ENCODE peak calls at places on chromosome 20, in five cellular contexts. D is neuronal stem cell, M is H1, A is trophoblast cell, Y is H9. N is an unnamed sample.

GRCh38 chr20:32510601-32511357 is 74.4 kb downstream of the NOL4L start:
- DNase-seq in D (no peak), M (no peak), A (no peak), Y (peak), N (no peak)

GRCh38 chr20:62537649-62538292 is 62.0 kb upstream of the GATA5 start:
- DNase-seq in D (no peak), M (no peak), A (no peak), Y (peak), N (no peak)

GRCh38 chr20:23036371-23036770 is 1.3 kb downstream of the SSTR4 start:
- DNase-seq in D (no peak), M (no peak), A (no peak), Y (no peak), N (no peak)

GRCh38 chr20:1809121-1809520 is 86.1 kb upstream of the SIRPA start:
- DNase-seq in D (no peak), M (no peak), A (peak), Y (no peak), N (peak)

GRCh38 chr20:23920936-23921335 is 41.4 kb upstream of the CST5 start:
- DNase-seq in D (no peak), M (no peak), A (no peak), Y (peak), N (no peak)

GRCh38 chr20:36569847-36570429 is 3.5 kb upstream of the TGIF2 start:
- DNase-seq in D (no peak), M (no peak), A (peak), Y (peak), N (peak)

GRCh38 chr20:56839222-56839621 is 210.1 kb downstream of the TFAP2C start:
- DNase-seq in D (no peak), M (no peak), A (no peak), Y (no peak), N (no peak)

GRCh38 chr20:48385527-48385926 is 442.3 kb downstream of the PREX1 start:
- DNase-seq in D (no peak), M (no peak), A (no peak), Y (no peak), N (no peak)

GRCh38 chr20:22720206-22720605 is 135.8 kb upstream of the FOXA2 start:
- DNase-seq in D (no peak), M (no peak), A (no peak), Y (no peak), N (no peak)

GRCh38 chr20:49541733-49542513 is 26.0 kb downstream of the PTGIS start:
- DNase-seq in D (peak), M (no peak), A (peak), Y (peak), N (peak)

GRCh38 chr20:19699132-19699971 is 58.7 kb upstream of the RIN2 start:
- DNase-seq in D (no peak), M (no peak), A (peak), Y (no peak), N (peak)

GRCh38 chr20:50230184-50230583 is 39.6 kb downstream of the CEBPB start:
- DNase-seq in D (no peak), M (no peak), A (no peak), Y (no peak), N (no peak)

GRCh38 chr20:62618622-62619529 is 23.4 kb upstream of the SLCO4A1 start:
- DNase-seq in D (no peak), M (no peak), A (no peak), Y (no peak), N (no peak)

GRCh38 chr20:50514750-50515149 is 4.6 kb downstream of the PTPN1 start:
- DNase-seq in D (no peak), M (no peak), A (no peak), Y (no peak), N (no peak)

GRCh38 chr20:13464702-13465101 is 174.0 kb downstream of the TASP1 start:
- DNase-seq in D (no peak), M (no peak), A (peak), Y (no peak), N (peak)

GRCh38 chr20:51492167-51493092 is 50.1 kb downstream of the NFATC2 start:
- DNase-seq in D (no peak), M (no peak), A (no peak), Y (no peak), N (no peak)

GRCh38 chr20:34705383-34706021 is 1.4 kb downstream of the TP53INP2 start:
- DNase-seq in D (no peak), M (no peak), A (peak), Y (peak), N (peak)

GRCh38 chr20:35716330-35716729 is 17.1 kb downstream of the ROMO1 start:
- DNase-seq in D (no peak), M (no peak), A (no peak), Y (no peak), N (no peak)

GRCh38 chr20:25324412-25324811 is 66.2 kb downstream of the ABHD12 start:
- DNase-seq in D (no peak), M (no peak), A (peak), Y (peak), N (no peak)

GRCh38 chr20:62887147-62887859 is 25.7 kb upstream of the TCFL5 start:
- DNase-seq in D (no peak), M (no peak), A (no peak), Y (no peak), N (peak)

GRCh38 chr20:51727872-51728271 is 40.3 kb downstream of the ATP9A start:
- DNase-seq in D (no peak), M (no peak), A (no peak), Y (no peak), N (no peak)

GRCh38 chr20:19932170-19932667 is 84.9 kb upstream of the NAA20 start:
- DNase-seq in D (no peak), M (no peak), A (peak), Y (no peak), N (peak)

GRCh38 chr20:16459019-16459700 is 114.1 kb downstream of the KIF16B start:
- DNase-seq in D (no peak), M (no peak), A (no peak), Y (no peak), N (peak)

GRCh38 chr20:35264755-35265154 is 13.2 kb downstream of the MMP24OS start:
- DNase-seq in D (no peak), M (no peak), A (peak), Y (peak), N (no peak)

GRCh38 chr20:58418949-58419748 is 30.1 kb downstream of the VAPB start:
- DNase-seq in D (no peak), M (no peak), A (no peak), Y (no peak), N (no peak)
- H4K91ac ChIP-seq in D (no peak), M (no peak), A (no peak), Y (no peak), N (no peak)

GRCh38 chr20:8124639-8125038 is 7.4 kb upstream of the PLCB1 start:
- DNase-seq in D (no peak), M (no peak), A (no peak), Y (no peak), N (no peak)
- H2BK12ac ChIP-seq in D (no peak), M (no peak), A (no peak), Y (no peak), N (no peak)

GRCh38 chr20:4502756-4503155 is 219.0 kb upstream of the PRND start:
- DNase-seq in D (no peak), M (no peak), A (peak), Y (no peak), N (no peak)
- H2AK5ac ChIP-seq in D (no peak), M (no peak), A (no peak), Y (no peak), N (no peak)

DNA sequence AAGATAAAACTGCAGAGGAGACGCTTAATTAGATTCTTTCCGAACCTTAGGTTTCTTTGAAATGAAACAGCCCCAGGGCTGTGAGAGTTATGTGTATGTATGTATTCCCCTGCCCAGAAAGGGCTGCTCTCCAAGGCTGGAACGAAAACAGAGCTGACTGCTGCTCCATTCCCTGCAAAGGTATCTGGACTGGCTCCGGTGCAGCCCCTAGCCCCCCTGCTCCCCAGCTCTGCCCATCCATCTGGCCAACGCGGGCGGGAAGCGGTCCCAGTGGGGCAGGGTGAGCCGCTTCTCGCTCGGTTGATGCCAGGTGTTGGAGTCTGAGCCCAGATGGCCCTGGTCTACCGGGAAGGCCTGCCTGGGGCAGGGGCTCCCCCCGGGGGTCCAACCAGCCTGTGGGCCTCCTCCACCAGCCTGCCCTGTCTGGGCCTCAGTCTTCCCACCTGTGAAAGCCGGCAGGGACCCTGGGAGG is 46.6 kb upstream of the STX16 start:
- DNase-seq in D (no peak), M (no peak), A (peak), Y (no peak), N (no peak)
- H4K91ac ChIP-seq in D (no peak), M (no peak), A (peak), Y (no peak), N (no peak)

GRCh38 chr20:6178537-6178936 is 55.7 kb upstream of the FERMT1 start:
- DNase-seq in D (peak), M (no peak), A (peak), Y (no peak), N (peak)
- H2BK12ac ChIP-seq in D (no peak), M (no peak), A (no peak), Y (no peak), N (no peak)

DNA sequence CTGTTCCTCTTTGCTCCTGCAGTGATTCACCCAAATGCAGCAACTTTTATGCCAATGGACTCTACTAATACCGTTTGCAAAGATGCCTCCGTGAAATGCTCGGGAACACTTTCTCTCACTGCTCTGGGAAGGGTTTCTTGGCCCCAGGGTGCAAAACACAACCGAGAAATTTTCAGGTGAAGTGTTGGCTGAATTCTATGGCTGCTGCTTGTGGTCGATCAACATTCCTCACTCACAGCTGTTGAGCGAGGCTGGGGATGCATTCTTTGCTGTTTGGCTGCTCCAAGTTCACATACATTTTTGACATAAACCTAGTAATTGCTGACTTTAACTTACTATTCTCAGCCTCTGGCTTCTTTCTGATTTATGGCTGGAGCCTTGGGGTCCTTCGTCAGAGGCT is 342.0 kb upstream of the CHD6 start:
- DNase-seq in D (no peak), M (no peak), A (peak), Y (no peak), N (no peak)
- H2AK5ac ChIP-seq in D (no peak), M (no peak), A (no peak), Y (no peak), N (no peak)

GRCh38 chr20:38171301-38172010 is 6.4 kb upstream of the TGM2 start:
- DNase-seq in D (no peak), M (no peak), A (no peak), Y (no peak), N (peak)
- H4K91ac ChIP-seq in D (no peak), M (no peak), A (peak), Y (no peak), N (no peak)

N was measured in mesenchymal stem cell.